ENCODE peak calls at places on chromosomes 6 and 20, in ten cellular contexts. V is HepG2; G is epithelial cell of esophagus; K is esophagus squamous epithelium; O is astrocyte; C is CD8-positive, alpha-beta T cell; S is neural crest cell; A is heart left ventricle; F is fibroblast of lung; W is mammary epithelial cell. X is an unnamed sample.

GRCh38 chr6:13327691-13328075 is 654 bp downstream of the TBC1D7 start:
- DNase-seq in O (no peak), F (no peak), G (no peak), W (no peak), C (no peak), V (no peak), S (no peak), K (no peak), A (no peak), X (no peak)

GRCh38 chr6:90483956-90484355 is 102.9 kb downstream of the MAP3K7 start:
- DNase-seq in S (no peak), O (no peak), W (no peak), C (no peak), F (no peak), A (no peak), V (no peak), K (no peak), G (no peak), X (no peak)

GRCh38 chr6:150418825-150419594 is 50.2 kb downstream of the IYD start:
- DNase-seq in W (peak; percentile 50), G (peak; percentile 55), A (peak; percentile 79), C (peak; percentile 74), S (peak; percentile 72), O (peak; percentile 36), V (peak; percentile 21), K (no peak), F (peak; percentile 55), X (peak; percentile 25)

GRCh38 chr20:18416478-18416877 is 50.4 kb downstream of the DZANK1 start:
- DNase-seq in O (no peak), G (no peak), V (peak; percentile 32), A (no peak), K (no peak), C (no peak), F (no peak), S (no peak), W (no peak), X (no peak)

GRCh38 chr6:10412165-10412947 is 2.5 kb downstream of the TFAP2A start:
- DNase-seq in C (no peak), V (no peak), F (peak; percentile 27), W (peak; percentile 92), O (peak; percentile 34), K (no peak), S (no peak), A (no peak), G (peak; percentile 87), X (no peak)

GRCh38 chr6:167079853-167080297 is 43.0 kb upstream of the CCR6 start:
- DNase-seq in A (no peak), K (no peak), W (no peak), S (no peak), C (no peak), G (no peak), F (no peak), V (no peak), O (no peak), X (no peak)

GRCh38 chr20:52075400-52075799 is 116.2 kb downstream of the ZFP64 start:
- DNase-seq in O (no peak), V (no peak), S (no peak), W (no peak), G (no peak), F (no peak), C (no peak), A (no peak), K (no peak), X (no peak)

GRCh38 chr20:63810730-63811490 is 20.2 kb downstream of the ZBTB46 start:
- DNase-seq in V (no peak), F (no peak), S (no peak), O (no peak), W (no peak), C (no peak), A (no peak), K (no peak), G (no peak), X (no peak)

DNA sequence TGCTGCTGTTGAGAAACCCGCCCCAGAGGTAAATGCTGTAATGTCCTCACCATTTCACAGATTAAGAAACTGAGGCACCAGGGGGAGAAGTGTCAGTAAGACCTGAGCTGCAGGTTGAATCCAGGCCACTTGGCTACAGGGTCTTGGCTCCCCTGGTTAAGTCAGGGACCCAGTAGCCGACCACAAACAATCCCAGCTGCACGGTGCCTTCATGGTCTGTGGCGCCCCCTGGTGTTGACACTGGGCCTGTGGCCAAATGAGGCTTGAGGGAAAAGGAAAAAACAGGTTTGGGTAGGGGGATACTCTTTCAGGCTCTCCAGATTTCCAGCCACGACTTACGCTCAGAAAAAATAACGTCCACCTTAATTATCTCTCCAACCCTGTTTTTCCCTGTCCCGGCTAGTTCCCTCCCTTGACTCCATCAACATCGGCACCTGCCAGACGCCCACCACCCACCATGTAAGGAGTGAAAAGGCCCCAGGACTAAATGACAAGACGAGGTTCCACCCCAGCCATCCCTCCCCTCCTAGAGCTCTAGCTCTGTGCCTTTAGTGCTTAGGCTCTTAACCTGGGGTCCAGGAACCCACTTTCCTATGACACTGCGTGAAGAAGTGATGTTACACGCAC is 47.7 kb upstream of the POLR1H start:
- DNase-seq in W (no peak), S (peak; percentile 40), G (no peak), F (no peak), A (peak; percentile 62), O (no peak), C (peak; percentile 58), K (no peak), V (peak; percentile 17), X (no peak)
- TF ChIP-seq CTCF in W (peak; percentile 87), S (peak; percentile 90), G (peak; percentile 79), F (peak; percentile 66), A (peak; percentile 90), O (peak; percentile 43), C (no peak), K (peak; percentile 87), V (peak; percentile 77), X (peak; percentile 75)

GRCh38 chr20:6836821-6837374 is 69.4 kb downstream of the BMP2 start:
- DNase-seq in S (no peak), A (no peak), W (no peak), F (no peak), C (no peak), K (no peak), O (no peak), G (no peak), V (no peak), X (no peak)
- TF ChIP-seq CTCF in S (no peak), A (no peak), W (no peak), F (no peak), C (no peak), K (no peak), O (no peak), G (no peak), V (no peak), X (no peak)

GRCh38 chr6:148747493-148748160 is 797 bp downstream of the UST start:
- DNase-seq in A (peak; percentile 29), K (no peak), G (peak; percentile 51), F (peak; percentile 45), O (peak; percentile 17), W (peak; percentile 68), V (no peak), C (peak; percentile 72), S (peak; percentile 47), X (peak; percentile 49)

GRCh38 chr6:148745926-148746325 is 904 bp upstream of the UST start:
- DNase-seq in S (no peak), C (no peak), A (no peak), O (no peak), K (no peak), F (peak; percentile 18), V (no peak), W (peak; percentile 23), G (peak; percentile 54), X (no peak)

GRCh38 chr6:148747145-148747492 is 289 bp downstream of the UST start:
- DNase-seq in K (no peak), C (no peak), A (peak; percentile 65), W (peak; percentile 56), V (no peak), G (no peak), O (peak; percentile 19), S (no peak), F (no peak), X (peak; percentile 34)

GRCh38 chr6:148743476-148743875 is 3.4 kb upstream of the UST start:
- DNase-seq in K (no peak), S (no peak), C (no peak), W (no peak), G (no peak), V (no peak), F (no peak), O (no peak), A (no peak), X (no peak)

DNA sequence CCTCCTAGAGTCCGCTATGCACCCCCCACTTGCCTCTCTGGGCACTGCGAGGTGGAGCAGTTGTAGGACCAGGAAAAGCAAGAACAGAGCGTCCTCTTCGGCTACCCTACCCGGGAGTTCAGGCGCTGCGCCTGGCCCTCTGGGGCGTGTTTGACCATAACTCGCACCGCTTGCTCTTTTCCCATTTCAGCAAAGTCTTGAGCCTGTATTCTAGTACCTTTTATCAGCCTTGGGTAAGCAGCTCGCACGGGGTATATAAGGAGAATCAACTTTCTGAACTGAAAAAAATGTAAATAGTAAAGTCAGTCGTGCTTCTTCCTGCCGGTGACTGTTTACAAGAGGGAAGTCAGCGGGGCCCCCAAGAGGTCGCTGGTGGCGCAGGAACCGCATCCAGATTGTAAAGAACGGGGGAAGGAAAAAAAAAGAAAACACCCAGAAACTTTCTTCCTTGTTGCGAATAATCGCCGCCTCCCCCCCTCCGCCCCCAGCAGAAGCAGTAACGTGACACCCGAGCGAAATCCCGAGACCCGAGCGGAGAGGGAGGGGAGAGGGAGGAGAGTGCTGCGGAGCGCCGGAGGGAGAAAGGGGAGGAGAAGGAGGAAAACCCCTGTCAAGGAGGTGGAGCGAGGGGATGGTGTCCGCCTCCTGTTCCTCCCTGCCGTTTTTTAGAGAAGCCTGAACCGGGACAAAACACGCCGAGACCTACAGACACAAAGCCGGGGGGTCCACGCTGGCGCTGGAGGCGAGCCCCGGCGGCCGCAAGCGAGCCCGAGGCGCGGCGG is at the start of gene UST:
- DNase-seq in A (peak; percentile 87), F (peak; percentile 93), C (peak; percentile 72), G (peak; percentile 85), S (peak; percentile 61), K (peak; percentile 61), O (peak; percentile 89), V (no peak), W (peak; percentile 88), X (peak; percentile 62)
- TF ChIP-seq CTCF in A (no peak), F (peak; percentile 48), C (peak; percentile 57), G (peak; percentile 54), S (peak; percentile 59), K (peak; percentile 38), O (peak; percentile 15), V (peak; percentile 37), W (peak; percentile 66), X (peak; percentile 60)

DNA sequence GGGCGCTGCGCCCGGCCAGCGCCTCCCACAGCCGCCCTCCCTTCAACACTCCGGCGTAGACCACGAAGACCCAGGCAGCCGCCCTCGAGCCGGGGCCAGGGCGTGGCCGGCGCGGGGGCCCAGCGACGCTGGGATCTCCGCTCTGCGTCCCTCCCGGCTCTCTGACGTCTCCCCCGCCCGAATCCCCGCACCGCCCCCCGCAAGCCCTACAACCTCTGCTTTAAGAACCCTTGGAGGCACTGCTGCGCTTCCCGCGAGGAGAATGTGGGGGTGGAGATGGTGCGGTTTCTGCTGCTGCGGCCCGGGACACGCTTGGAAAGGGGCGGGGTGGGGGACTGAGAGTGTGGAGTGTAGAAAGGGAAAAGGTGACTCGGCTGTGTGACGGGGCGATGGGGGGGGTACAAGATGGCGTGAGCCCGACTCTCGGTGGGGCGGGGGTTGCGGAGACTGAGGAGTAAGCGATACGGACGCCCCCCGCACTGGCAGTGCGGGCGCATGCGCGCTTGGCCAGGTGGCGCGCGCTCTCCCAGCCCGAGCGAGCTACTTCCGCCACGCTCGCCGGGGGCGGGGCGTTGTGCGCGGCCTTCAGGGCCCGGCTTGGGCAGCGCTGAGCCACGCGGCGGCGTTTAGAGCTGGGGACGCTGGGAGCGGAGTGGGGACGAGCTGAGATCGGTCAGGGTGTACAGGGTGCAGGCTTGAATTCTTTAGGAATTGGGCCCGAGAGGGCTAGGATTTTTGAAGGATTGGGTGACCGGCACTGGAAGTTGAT is at the start of gene SUPT3H:
- DNase-seq in S (peak; percentile 80), G (peak; percentile 91), K (peak; percentile 55), A (peak; percentile 95), W (peak; percentile 90), C (peak; percentile 93), O (peak; percentile 85), V (peak; percentile 95), F (peak; percentile 93), X (peak; percentile 90)
- TF ChIP-seq CTCF in S (peak; percentile 30), G (no peak), K (no peak), A (peak; percentile 9), W (peak; percentile 48), C (no peak), O (no peak), V (peak; percentile 64), F (peak; percentile 13), X (no peak)

X was measured in natural killer cell.